ENCODE peak calls at places on chromosome 15, in eight cellular contexts. S, Z, E, I, Y, J, D and U are unnamed samples.

GRCh38 chr15:25169318-25169717 is 214.5 kb downstream of the SNRPN start:
- DNase-seq in S (no peak), I (peak), Y (no peak), E (no peak), J (no peak), D (no peak), Z (no peak), U (no peak)

GRCh38 chr15:82146990-82147461 is 101.2 kb upstream of the MEX3B start:
- DNase-seq in D (peak), E (no peak), J (peak), Y (peak), S (peak), Z (no peak), I (no peak), U (no peak)

GRCh38 chr15:29825205-29825604 is 2.9 kb upstream of the TJP1 start:
- DNase-seq in I (no peak), J (peak), D (no peak), E (no peak), S (no peak), Z (no peak), Y (no peak), U (no peak)

GRCh38 chr15:93270937-93271472 is 182.0 kb upstream of the RGMA start:
- DNase-seq in S (no peak), E (no peak), I (no peak), Y (no peak), Z (no peak), J (no peak), D (no peak), U (no peak)

GRCh38 chr15:99744142-99744541 is 10.9 kb upstream of the LYSMD4 start:
- DNase-seq in Z (no peak), E (no peak), J (no peak), Y (no peak), S (no peak), I (no peak), D (no peak), U (no peak)

GRCh38 chr15:54082836-54083492 is 104.7 kb downstream of the UNC13C start:
- DNase-seq in Z (no peak), D (no peak), E (no peak), I (no peak), Y (peak), J (peak), S (no peak), U (no peak)

GRCh38 chr15:48993411-48993810 is 29.7 kb upstream of the SHC4 start:
- DNase-seq in I (no peak), Y (no peak), J (no peak), E (no peak), S (no peak), D (no peak), Z (no peak), U (no peak)

GRCh38 chr15:49901867-49902775 is 216.9 kb downstream of the ATP8B4 start:
- DNase-seq in Y (peak), E (no peak), I (no peak), D (no peak), Z (no peak), J (peak), S (no peak), U (no peak)

GRCh38 chr15:67178569-67179210 is 75.8 kb downstream of the AAGAB start:
- DNase-seq in J (peak), E (peak), I (peak), S (peak), Y (peak), D (no peak), Z (no peak), U (peak)

GRCh38 chr15:85623648-85624047 is 171.1 kb downstream of the KLHL25 start:
- DNase-seq in I (no peak), J (peak), Y (peak), E (no peak), Z (no peak), S (no peak), D (no peak), U (no peak)

GRCh38 chr15:42108808-42109207 is 14.4 kb upstream of the PLA2G4D start:
- DNase-seq in D (no peak), Y (no peak), E (no peak), I (no peak), J (peak), Z (no peak), S (no peak), U (no peak)